ENCODE peak calls at places on chromosomes 11 and 22, in seven cellular contexts. W is brain microvascular endothelial cell; R is Peyer's patch; O is CD8-positive, alpha-beta memory T cell; S is thoracic aorta; X is AG09309; J is PC-3. K is an unnamed sample.

GRCh38 chr22:17749605-17750395 is 24.5 kb downstream of the BID start:
- DNase-seq in R (no peak), X (no peak), W (no peak), O (no peak), S (no peak), J (no peak), K (no peak)

GRCh38 chr22:32644252-32645100 is 157.0 kb upstream of the TIMP3 start:
- DNase-seq in W (peak), O (no peak), R (no peak), J (no peak), S (no peak), X (no peak), K (peak)

GRCh38 chr22:49305215-49305965 is 522.3 kb downstream of the BRD1 start:
- DNase-seq in W (no peak), J (peak), S (no peak), R (peak), O (peak), X (no peak), K (no peak)

GRCh38 chr11:9263840-9264380 is 1.2 kb downstream of the DENND5A start:
- DNase-seq in R (no peak), J (no peak), S (no peak), W (no peak), O (peak), X (no peak), K (no peak)

GRCh38 chr11:41309111-41309522 is 150.3 kb downstream of the LRRC4C start:
- DNase-seq in X (no peak), S (no peak), J (no peak), O (no peak), W (no peak), R (no peak), K (no peak)

GRCh38 chr11:107856981-107857517 is 1.5 kb downstream of the SLC35F2 start:
- DNase-seq in W (no peak), S (no peak), J (peak), O (no peak), R (peak), X (no peak), K (no peak)

GRCh38 chr11:16895306-16895705 is 118.9 kb downstream of the PLEKHA7 start:
- DNase-seq in W (no peak), X (no peak), O (no peak), J (no peak), R (no peak), S (no peak), K (no peak)

GRCh38 chr11:2912498-2912897 is 16.7 kb downstream of the PHLDA2 start:
- DNase-seq in S (no peak), X (no peak), W (peak), R (peak), O (no peak), J (peak), K (no peak)

DNA sequence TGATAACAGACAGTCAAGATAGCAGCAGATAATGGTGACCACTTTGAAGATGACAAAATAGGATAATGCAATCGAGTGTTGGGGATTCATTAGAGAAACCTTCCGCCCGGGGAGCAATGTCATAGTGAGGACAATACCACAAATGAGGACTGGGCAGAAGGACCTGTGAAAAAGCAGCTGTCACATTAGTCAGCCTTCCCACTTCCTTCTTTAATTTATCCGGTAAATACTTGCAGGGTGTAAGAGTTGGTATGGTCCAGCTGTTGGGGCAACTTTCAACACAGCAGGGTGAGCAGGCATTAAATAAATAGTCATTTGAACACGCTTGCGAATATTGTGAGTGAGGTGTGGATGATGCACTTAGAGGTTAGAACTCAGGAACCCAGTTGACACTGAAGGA is 132.5 kb upstream of the KIRREL3 start:
- DNase-seq in X (no peak), S (no peak), J (no peak), W (no peak), O (no peak), R (no peak), K (no peak)
- H3K4me3 ChIP-seq in X (no peak), S (no peak), J (no peak), W (no peak), O (no peak), R (no peak), K (no peak)

GRCh38 chr22:41781508-41781906 is 19.0 kb upstream of the CCDC134 start:
- DNase-seq in X (no peak), O (no peak), S (no peak), W (no peak), R (no peak), J (no peak), K (no peak)
- H3K4me3 ChIP-seq in X (no peak), O (peak), S (peak), W (no peak), R (peak), J (no peak), K (peak)

GRCh38 chr11:58577441-58578135 is 1.3 kb upstream of the ZFP91 start:
- DNase-seq in X (peak), W (peak), O (peak), R (no peak), J (peak), S (peak), K (peak)

GRCh38 chr11:58574851-58575250 is 805 bp downstream of the LPXN start:
- DNase-seq in J (peak), W (no peak), X (peak), R (no peak), S (no peak), O (no peak), K (no peak)

GRCh38 chr11:58575377-58576020 is at the start of gene LPXN:
- DNase-seq in J (peak), R (no peak), W (peak), X (peak), S (no peak), O (peak), K (peak)

GRCh38 chr11:58576792-58577440 is 1.3 kb upstream of the LPXN start:
- DNase-seq in X (no peak), R (no peak), W (peak), O (no peak), J (peak), S (no peak), K (no peak)

DNA sequence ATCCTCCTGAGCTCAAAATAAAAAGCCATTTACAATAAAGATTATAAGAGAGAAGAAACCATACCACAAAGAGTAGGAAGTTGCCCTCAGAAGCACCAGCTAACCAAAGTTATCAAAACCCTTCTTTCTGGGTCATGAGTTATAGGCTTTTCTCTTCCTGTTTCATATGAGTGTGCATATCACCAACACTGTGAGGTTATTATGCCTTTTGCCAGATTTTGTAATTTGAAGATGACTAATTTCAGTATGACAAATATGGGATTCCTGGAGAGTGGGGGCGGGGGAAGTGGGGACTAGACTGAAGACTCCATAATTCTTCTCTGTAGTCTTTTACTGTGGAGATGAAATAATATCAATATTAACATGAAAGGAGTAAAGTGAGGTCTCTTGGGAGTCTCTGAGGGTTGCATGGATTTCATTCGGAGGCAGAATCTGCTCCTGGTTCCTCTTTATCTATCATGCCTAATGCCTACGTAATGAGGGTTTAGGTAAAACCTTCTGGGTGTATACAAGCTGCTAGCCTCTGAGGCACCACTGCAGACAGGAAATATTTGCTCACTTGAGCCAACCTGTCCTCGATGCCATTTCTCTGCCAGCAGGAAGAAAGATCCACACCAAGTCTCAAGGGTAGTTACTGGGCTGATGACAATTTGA is 2.1 kb downstream of the LPXN start:
- DNase-seq in R (no peak), X (peak), S (peak), W (peak), J (peak), O (peak), K (peak)
- H3K4me3 ChIP-seq in R (peak), X (peak), S (peak), W (no peak), J (peak), O (peak), K (peak)

DNA sequence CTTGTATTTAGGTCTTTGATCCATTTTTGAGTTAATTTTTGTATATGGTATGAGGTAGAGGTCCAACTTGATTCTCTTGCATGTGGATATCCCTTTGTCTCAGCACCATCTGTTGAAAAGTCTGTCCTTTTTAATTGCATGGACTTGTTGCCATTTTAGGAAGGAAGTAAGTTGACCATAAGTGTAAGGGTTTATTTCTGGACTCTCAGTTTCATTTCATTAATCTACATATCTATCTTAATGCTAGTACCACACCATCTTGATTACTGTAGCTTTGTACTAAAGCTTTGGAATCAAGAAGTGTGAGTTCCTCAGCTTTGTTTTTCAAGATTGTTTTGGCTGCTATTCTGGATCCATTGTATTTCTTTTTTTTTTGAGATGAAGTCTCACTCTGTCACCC is 31.4 kb downstream of the CBL start:
- DNase-seq in S (no peak), O (no peak), R (no peak), W (no peak), X (no peak), J (no peak), K (no peak)
- H3K4me3 ChIP-seq in S (no peak), O (no peak), R (no peak), W (no peak), X (no peak), J (no peak), K (no peak)

DNA sequence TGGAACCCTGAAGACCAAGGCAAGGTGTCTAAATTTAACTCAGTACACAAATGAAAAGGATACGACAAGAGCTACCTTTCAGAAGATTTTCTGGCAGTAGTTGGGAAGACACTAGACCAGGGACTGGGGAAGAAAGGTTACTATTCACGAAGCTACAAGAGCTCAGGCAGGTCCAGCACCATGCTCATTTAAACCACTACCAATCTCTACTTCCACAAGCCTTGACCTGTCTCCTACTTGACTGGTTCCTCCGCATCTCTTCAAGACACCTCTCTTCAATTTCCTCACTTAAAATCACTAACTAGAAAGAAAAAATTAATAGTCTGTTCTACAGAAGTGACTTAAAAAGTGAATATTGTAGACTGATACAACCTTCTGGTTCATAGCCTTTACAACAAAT is 22.9 kb downstream of the TCF20 start:
- DNase-seq in J (no peak), R (no peak), S (no peak), W (no peak), O (no peak), X (no peak), K (no peak)
- H3K4me3 ChIP-seq in J (no peak), R (no peak), S (no peak), W (no peak), O (no peak), X (no peak), K (no peak)

GRCh38 chr11:88300888-88301477 is 36.6 kb downstream of the CTSC start:
- DNase-seq in O (no peak), R (no peak), X (no peak), S (no peak), W (no peak), J (no peak), K (no peak)

GRCh38 chr11:88293931-88294330 is 43.6 kb downstream of the CTSC start:
- DNase-seq in R (no peak), O (no peak), W (peak), X (peak), S (no peak), J (no peak), K (no peak)

GRCh38 chr11:88301478-88302140 is 35.9 kb downstream of the CTSC start:
- DNase-seq in R (no peak), O (no peak), J (no peak), W (no peak), S (no peak), X (peak), K (no peak)

GRCh38 chr11:88295028-88295427 is 42.5 kb downstream of the CTSC start:
- DNase-seq in O (no peak), S (no peak), X (no peak), J (no peak), R (no peak), W (no peak), K (no peak)

GRCh38 chr11:88297320-88298263 is 39.9 kb downstream of the CTSC start:
- DNase-seq in O (no peak), W (no peak), S (no peak), X (no peak), J (no peak), R (no peak), K (no peak)
- H3K4me3 ChIP-seq in O (no peak), W (no peak), S (no peak), X (no peak), J (no peak), R (no peak), K (no peak)

DNA sequence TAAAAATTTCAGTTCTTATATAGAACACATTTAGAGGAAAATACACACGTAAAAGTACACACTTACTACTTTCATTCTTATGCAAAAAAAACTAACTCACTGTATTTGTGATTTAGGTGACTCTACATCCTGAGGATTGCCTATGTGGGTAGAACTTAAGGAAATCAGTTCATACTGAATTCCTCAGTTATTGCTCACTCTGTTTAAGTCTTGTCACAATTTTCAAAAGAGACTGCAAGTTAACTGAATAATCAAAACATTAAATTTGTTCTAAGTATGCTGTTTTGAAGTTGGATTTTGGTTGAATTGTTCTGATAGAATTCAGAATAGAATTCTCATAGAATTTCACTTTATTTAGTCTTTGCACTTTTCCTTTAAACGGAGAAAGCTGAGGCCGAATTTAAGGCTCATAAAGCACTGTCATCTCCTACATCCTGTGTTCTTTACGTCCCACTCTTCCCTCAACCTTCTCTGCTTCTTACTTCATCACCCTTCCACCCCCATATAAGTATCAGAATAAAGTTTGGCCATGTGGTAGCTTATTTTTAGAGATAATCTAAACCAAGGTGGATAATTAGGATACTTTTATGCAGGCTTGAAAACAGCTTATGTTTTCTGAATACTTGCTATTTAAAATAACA is 59.8 kb downstream of the APOL5 start:
- DNase-seq in X (peak), R (no peak), W (no peak), S (no peak), O (no peak), J (peak), K (no peak)
- H3K4me3 ChIP-seq in X (no peak), R (no peak), W (peak), S (no peak), O (no peak), J (peak), K (no peak)